ENCODE peak calls at places on chromosome 7, in seven cellular contexts. M is cardiac muscle cell, S is tibial nerve, X is mesendoderm, C is ovary, N is OCI-LY7, L is prostate gland. D is an unnamed sample.

GRCh38 chr7:122629412-122629953 is 69.4 kb downstream of the RNF133 start:
- DNase-seq in S (no peak), L (no peak), M (no peak), N (no peak), X (no peak), C (no peak), D (no peak)

GRCh38 chr7:39952378-39952777 is 2.3 kb downstream of the CDK13 start:
- DNase-seq in N (peak; percentile 17), C (no peak), M (no peak), X (no peak), S (no peak), L (no peak), D (no peak)

GRCh38 chr7:54180796-54181195 is 361.4 kb upstream of the VSTM2A start:
- DNase-seq in L (no peak), X (no peak), N (no peak), C (no peak), S (no peak), M (no peak), D (no peak)

GRCh38 chr7:20560325-20561180 is 54.9 kb upstream of the ABCB5 start:
- DNase-seq in M (no peak), X (no peak), N (no peak), L (no peak), C (no peak), S (no peak), D (no peak)

GRCh38 chr7:5528071-5528814 is 104.6 kb upstream of the TNRC18 start:
- DNase-seq in N (peak; percentile 13), M (peak; percentile 60), S (peak; percentile 35), X (no peak), L (peak; percentile 37), C (peak; percentile 31), D (peak; percentile 58)

GRCh38 chr7:111796671-111797070 is 234.4 kb upstream of the IMMP2L start:
- DNase-seq in C (no peak), X (peak; percentile 36), M (no peak), S (no peak), L (no peak), N (peak; percentile 30), D (no peak)

GRCh38 chr7:128914566-128915151 is 4.2 kb upstream of the KCP start:
- DNase-seq in M (no peak), C (no peak), X (no peak), L (no peak), S (no peak), N (no peak), D (no peak)

GRCh38 chr7:136251826-136252225 is 274.7 kb upstream of the MTPN start:
- DNase-seq in X (peak; percentile 36), S (no peak), L (no peak), C (no peak), M (no peak), N (no peak), D (no peak)

GRCh38 chr7:130222-130572 is 62.2 kb upstream of the FAM20C start:
- DNase-seq in M (no peak), N (no peak), L (no peak), C (no peak), S (no peak), X (no peak), D (no peak)

GRCh38 chr7:65951837-65952578 is 30.0 kb downstream of the GUSB start:
- DNase-seq in N (no peak), C (no peak), X (no peak), M (no peak), S (no peak), L (no peak), D (no peak)

GRCh38 chr7:113159746-113160339 is 41.5 kb upstream of the SMIM30 start:
- DNase-seq in N (peak; percentile 41), L (no peak), C (no peak), X (peak; percentile 76), M (peak; percentile 56), S (no peak), D (no peak)

GRCh38 chr7:1533569-1534329 is 3.2 kb downstream of the MAFK start:
- DNase-seq in X (peak; percentile 83), L (no peak), M (peak; percentile 40), S (no peak), C (peak; percentile 26), N (no peak), D (peak; percentile 67)

GRCh38 chr7:45689011-45689796 is 115.0 kb downstream of the ADCY1 start:
- DNase-seq in S (peak; percentile 2), N (no peak), M (no peak), X (peak; percentile 72), C (no peak), L (no peak), D (no peak)

GRCh38 chr7:130719550-130719949 is 14.5 kb downstream of the KLF14 start:
- DNase-seq in M (no peak), N (no peak), X (no peak), C (no peak), L (no peak), S (no peak), D (no peak)

GRCh38 chr7:73668103-73668937 is 689 bp downstream of the VPS37D start:
- DNase-seq in L (no peak), S (no peak), M (peak; percentile 48), N (peak; percentile 33), C (peak; percentile 24), X (no peak), D (no peak)

GRCh38 chr7:135911091-135911490 is 66.1 kb downstream of the MTPN start:
- DNase-seq in N (no peak), C (peak; percentile 46), L (no peak), M (no peak), S (no peak), X (no peak), D (no peak)

GRCh38 chr7:84060760-84061261 is 133.8 kb downstream of the SEMA3A start:
- DNase-seq in X (no peak), N (no peak), S (no peak), L (no peak), C (no peak), M (no peak), D (no peak)

GRCh38 chr7:75776295-75776971 is 4.4 kb upstream of the CCL26 start:
- DNase-seq in L (no peak), M (no peak), S (no peak), N (no peak), C (no peak), X (no peak), D (no peak)

GRCh38 chr7:143055754-143056153 is 3.6 kb downstream of the OR6V1 start:
- DNase-seq in S (no peak), C (no peak), M (no peak), N (no peak), X (no peak), L (no peak), D (no peak)

GRCh38 chr7:5702876-5703571 is 78.4 kb downstream of the RNF216 start:
- DNase-seq in S (no peak), N (no peak), X (peak; percentile 55), L (no peak), C (no peak), M (peak; percentile 53), D (no peak)

GRCh38 chr7:2046581-2047271 is 186.0 kb downstream of the MAD1L1 start:
- DNase-seq in X (no peak), S (no peak), N (no peak), C (no peak), L (no peak), M (no peak), D (no peak)

GRCh38 chr7:112420236-112420945 is 29.9 kb upstream of the IFRD1 start:
- DNase-seq in S (no peak), N (peak; percentile 23), X (no peak), C (no peak), M (no peak), L (peak; percentile 68), D (no peak)

GRCh38 chr7:101124376-101125056 is 2.4 kb upstream of the SERPINE1 start:
- DNase-seq in M (no peak), N (no peak), L (no peak), X (peak; percentile 83), S (no peak), C (no peak), D (no peak)
- H3K4me1 ChIP-seq in M (peaks cover 33% of the 10 kb centered on the region), N (peaks cover 23% of the 10 kb centered on the region), L (no peaks in the 10 kb centered on the region), X (peaks cover 4% of the 10 kb centered on the region), S (peaks cover 61% of the 10 kb centered on the region), C (peaks cover 34% of the 10 kb centered on the region), D (peaks cover 30% of the 10 kb centered on the region)

GRCh38 chr7:149778327-149778637 is 4.9 kb upstream of the ZNF467 start:
- DNase-seq in X (no peak), M (no peak), N (no peak), S (no peak), L (no peak), C (no peak), D (no peak)

GRCh38 chr7:149776848-149777407 is 3.5 kb upstream of the ZNF467 start:
- DNase-seq in M (no peak), N (no peak), C (no peak), S (no peak), X (no peak), L (no peak), D (no peak)

GRCh38 chr7:149778696-149779501 is 5.5 kb upstream of the ZNF467 start:
- DNase-seq in X (no peak), L (no peak), S (no peak), M (peak; percentile 58), N (no peak), C (no peak), D (no peak)

GRCh38 chr7:149776305-149776704 is 2.9 kb upstream of the ZNF467 start:
- DNase-seq in N (no peak), L (no peak), S (peak; percentile 35), M (peak; percentile 81), X (no peak), C (no peak), D (peak; percentile 68)

GRCh38 chr7:149777551-149778326 is 4.4 kb upstream of the ZNF467 start:
- DNase-seq in L (no peak), C (no peak), S (no peak), N (no peak), X (no peak), M (no peak), D (no peak)
- H3K4me1 ChIP-seq in L (no peaks in the 10 kb centered on the region), C (peaks cover 2% of the 10 kb centered on the region), S (peaks cover 28% of the 10 kb centered on the region), N (peaks cover 3% of the 10 kb centered on the region), X (no peaks in the 10 kb centered on the region), M (peaks cover 22% of the 10 kb centered on the region), D (peaks cover 13% of the 10 kb centered on the region)

GRCh38 chr7:139720705-139721231 is 57.0 kb downstream of the HIPK2 start:
- DNase-seq in X (no peak), N (no peak), M (no peak), L (no peak), C (no peak), S (no peak), D (peak; percentile 25)
- H3K4me1 ChIP-seq in X (no peaks in the 10 kb centered on the region), N (peaks cover 6% of the 10 kb centered on the region), M (peaks cover 12% of the 10 kb centered on the region), L (peaks cover 16% of the 10 kb centered on the region), C (peaks cover 2% of the 10 kb centered on the region), S (peaks cover 44% of the 10 kb centered on the region), D (peaks cover 50% of the 10 kb centered on the region)

GRCh38 chr7:27123021-27123476 is 7.5 kb downstream of the HOXA4 start:
- DNase-seq in C (no peak), L (no peak), S (no peak), M (no peak), X (peak; percentile 37), N (no peak), D (no peak)

GRCh38 chr7:27125986-27126394 is 4.6 kb downstream of the HOXA4 start:
- DNase-seq in X (no peak), N (no peak), C (no peak), M (no peak), S (no peak), L (no peak), D (no peak)

GRCh38 chr7:27123477-27124053 is 7.0 kb downstream of the HOXA4 start:
- DNase-seq in C (no peak), N (no peak), S (no peak), L (no peak), M (no peak), X (no peak), D (no peak)

GRCh38 chr7:27124979-27125689 is 5.4 kb downstream of the HOXA4 start:
- DNase-seq in S (no peak), L (no peak), X (no peak), N (no peak), M (no peak), C (no peak), D (no peak)

GRCh38 chr7:27124096-27124978 is 6.2 kb downstream of the HOXA4 start:
- DNase-seq in L (no peak), M (no peak), X (no peak), N (no peak), S (no peak), C (no peak), D (no peak)
- H3K4me1 ChIP-seq in L (no peaks in the 10 kb centered on the region), M (no peaks in the 10 kb centered on the region), X (no peaks in the 10 kb centered on the region), N (no peaks in the 10 kb centered on the region), S (peaks cover 67% of the 10 kb centered on the region), C (no peaks in the 10 kb centered on the region), D (peaks cover 92% of the 10 kb centered on the region)

D was measured in stomach.